ENCODE peak calls at places on chromosome 22, in four cellular contexts. T, B, K and S are unnamed samples.

GRCh38 chr22:48488149-48488551 is 1339.5 kb downstream of the BRD1 start:
- DNase-seq in T (no peak), B (no peak), K (no peak), S (no peak)

GRCh38 chr22:49290711-49291110 is 537.0 kb downstream of the BRD1 start:
- DNase-seq in T (no peak), B (no peak), K (peak; percentile 7), S (no peak)

GRCh38 chr22:23098230-23098705 is 27.9 kb downstream of the GNAZ start:
- DNase-seq in T (no peak), B (no peak), K (no peak), S (no peak)

GRCh38 chr22:17143826-17144225 is 15.3 kb downstream of the HDHD5 start:
- DNase-seq in T (no peak), B (no peak), K (no peak), S (no peak)

GRCh38 chr22:20080776-20081654 is 974 bp downstream of the DGCR8 start:
- DNase-seq in T (peak; percentile 67), B (no peak), K (no peak), S (no peak)

GRCh38 chr22:44201556-44202129 is 20.9 kb downstream of the PARVG start:
- DNase-seq in T (no peak), B (no peak), K (no peak), S (no peak)

GRCh38 chr22:48953103-48953720 is 874.5 kb downstream of the BRD1 start:
- DNase-seq in T (no peak), B (no peak), K (no peak), S (no peak)

GRCh38 chr22:25453557-25453956 is 110.9 kb upstream of the GRK3 start:
- DNase-seq in T (no peak), B (no peak), K (no peak), S (no peak)

GRCh38 chr22:32760396-32760795 is 41.1 kb upstream of the TIMP3 start:
- DNase-seq in T (no peak), B (no peak), K (no peak), S (no peak)

GRCh38 chr22:19873960-19874306 is 19.3 kb upstream of the GNB1L start:
- DNase-seq in T (no peak), B (no peak), K (peak; percentile 13), S (no peak)

GRCh38 chr22:29456211-29456671 is 17.9 kb downstream of the RFPL1 start:
- DNase-seq in T (peak; percentile 39), B (no peak), K (no peak), S (peak; percentile 36)

GRCh38 chr22:29449296-29449863 is 11.0 kb downstream of the RFPL1 start:
- DNase-seq in T (no peak), B (no peak), K (no peak), S (no peak)

GRCh38 chr22:29450222-29450621 is 11.8 kb downstream of the RFPL1 start:
- DNase-seq in T (no peak), B (no peak), K (no peak), S (no peak)

GRCh38 chr22:29454186-29454745 is 15.9 kb downstream of the RFPL1 start:
- DNase-seq in T (no peak), B (no peak), K (no peak), S (no peak)

GRCh38 chr22:29451863-29452262 is 13.5 kb downstream of the RFPL1 start:
- DNase-seq in T (no peak), B (no peak), K (no peak), S (no peak)
- H3K4me3 ChIP-seq in T (no peak overlapping the region), B (no peak overlapping the region), K (no peak overlapping the region), S (no peak overlapping the region)

GRCh38 chr22:24117942-24118341 is 63.3 kb upstream of the SUSD2 start:
- DNase-seq in T (no peak), B (no peak), K (no peak), S (no peak)
- TF ChIP-seq CTCF in T (no peak), B (no peak), K (no peak), S (no peak)

DNA sequence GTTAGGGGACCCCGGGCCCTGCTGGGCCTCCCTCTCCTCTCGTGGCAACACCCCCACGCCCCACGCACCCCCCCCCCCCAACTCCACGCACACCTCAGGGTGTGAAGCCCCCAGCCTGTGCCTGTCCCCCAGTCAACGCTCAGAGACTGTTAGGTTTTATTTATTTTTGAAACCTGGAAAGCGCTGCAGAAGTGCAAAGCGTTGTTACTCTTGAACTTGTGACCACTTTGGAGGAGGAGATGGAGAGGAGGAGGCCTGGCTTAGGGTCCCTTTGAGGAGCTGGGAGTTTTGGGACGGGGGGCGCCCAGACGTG is 929 bp downstream of the PIK3IP1 start:
- DNase-seq in T (no peak), B (no peak), K (no peak), S (no peak)
- H3K4me3 ChIP-seq in T (peak overlapping the region; percentile 54), B (peak overlapping the region; percentile 49), K (peak overlapping the region; percentile 93), S (peak overlapping the region; percentile 56)

GRCh38 chr22:21622624-21623401 is 7.0 kb downstream of the YDJC start:
- DNase-seq in T (no peak), B (no peak), K (no peak), S (no peak)

GRCh38 chr22:21623402-21623970 is 6.3 kb downstream of the YDJC start:
- DNase-seq in T (no peak), B (no peak), K (no peak), S (no peak)

GRCh38 chr22:21626073-21626734 is 3.6 kb downstream of the YDJC start:
- DNase-seq in T (no peak), B (no peak), K (no peak), S (no peak)

GRCh38 chr22:21624880-21625791 is 4.7 kb downstream of the YDJC start:
- DNase-seq in T (no peak), B (no peak), K (no peak), S (no peak)

DNA sequence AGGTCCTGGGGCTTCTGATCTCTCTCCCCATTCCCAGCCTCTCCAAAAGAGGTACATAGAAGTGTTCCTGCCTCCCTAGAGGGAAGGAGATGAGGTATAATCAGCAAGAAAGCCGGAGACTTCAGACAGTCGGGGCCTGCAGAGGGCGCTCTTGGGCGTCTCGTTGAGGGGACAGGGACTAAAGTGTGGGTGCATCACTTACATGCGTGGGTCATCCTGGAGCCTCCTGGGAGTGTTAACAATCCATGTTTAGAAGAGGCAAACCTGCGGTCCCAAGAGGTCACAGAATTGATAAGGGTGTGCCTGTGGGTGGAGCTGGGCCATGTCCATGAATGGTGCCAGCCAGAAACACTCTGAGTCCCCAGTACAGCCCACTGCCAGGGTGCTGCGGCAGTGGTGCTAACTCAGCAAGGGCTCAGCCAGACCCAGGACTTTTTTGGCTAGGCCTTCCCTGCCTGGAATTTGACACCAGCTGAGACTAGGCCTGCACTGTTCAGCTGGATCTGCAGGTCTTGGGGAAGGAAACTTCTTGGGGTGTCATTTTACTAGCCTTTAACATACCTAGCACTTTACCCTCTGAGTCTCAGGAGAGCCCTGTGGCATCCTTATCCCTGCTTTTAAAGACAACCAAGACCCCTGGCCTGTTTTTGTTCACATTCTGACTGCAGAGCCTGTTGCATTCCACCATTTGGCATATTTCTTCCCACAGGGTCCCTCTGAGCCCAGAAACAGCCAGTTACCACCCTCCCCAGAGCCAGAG is 5.5 kb downstream of the YDJC start:
- DNase-seq in T (peak; percentile 23), B (no peak), K (no peak), S (no peak)
- TF ChIP-seq CTCF in T (peak; percentile 42), B (peak; percentile 63), K (peak; percentile 10), S (peak; percentile 45)

DNA sequence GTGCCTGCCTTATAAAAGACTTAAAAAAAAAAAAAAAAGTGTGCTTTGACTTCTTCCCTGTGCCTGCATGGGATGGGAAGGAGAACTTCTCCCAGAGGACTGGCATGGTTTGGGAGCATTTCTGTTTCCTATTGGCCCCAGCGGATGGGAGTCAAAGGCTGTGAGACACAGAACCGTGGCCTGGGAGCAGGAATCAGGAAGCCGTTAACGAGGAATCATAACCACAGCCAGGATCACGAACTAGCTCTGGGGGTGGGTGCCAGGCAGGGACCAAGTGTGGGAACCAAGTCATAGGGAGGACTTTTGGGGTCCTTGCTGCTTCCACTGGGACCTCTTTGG is 526 bp downstream of the C1QTNF6 start:
- DNase-seq in T (peak; percentile 37), B (no peak), K (no peak), S (no peak)
- H3K4me3 ChIP-seq in T (peak overlapping the region; percentile 41), B (peak overlapping the region; percentile 44), K (peak overlapping the region; percentile 64), S (peak overlapping the region; percentile 61)

DNA sequence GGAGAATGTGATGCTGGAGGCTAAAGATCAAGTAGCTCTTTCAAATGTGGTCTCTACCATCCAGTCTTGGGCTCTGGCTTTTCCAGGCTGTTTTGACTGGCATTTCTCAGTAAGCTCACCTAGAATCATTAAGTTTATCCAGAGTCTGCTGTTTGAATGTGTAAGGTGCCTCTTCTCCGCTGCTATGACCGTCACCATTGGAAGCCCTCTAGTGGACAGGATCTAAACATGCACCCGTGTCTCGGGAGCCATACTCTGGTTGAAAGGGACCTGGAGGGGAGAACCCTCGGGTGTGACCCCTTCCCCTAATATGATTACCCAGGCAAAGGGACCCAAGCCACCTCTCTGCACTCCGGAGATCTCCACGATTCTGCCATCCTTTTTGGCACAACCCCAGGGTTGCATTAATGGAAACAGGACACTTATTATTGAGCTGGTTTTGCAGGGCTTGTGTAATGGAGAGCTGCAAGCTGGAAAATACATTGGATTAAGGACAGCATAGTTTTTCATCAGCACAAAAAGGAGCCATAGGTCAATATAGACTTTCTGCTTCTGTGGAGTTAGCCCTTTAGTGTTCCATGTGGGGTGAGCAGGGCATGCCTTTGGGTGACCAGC is 191.0 kb upstream of the LARGE1 start:
- DNase-seq in T (no peak), B (no peak), K (peak; percentile 18), S (no peak)
- TF ChIP-seq CTCF in T (peak; percentile 41), B (peak; percentile 30), K (peak; percentile 59), S (peak; percentile 48)

GRCh38 chr22:36381513-36382079 is 6.2 kb downstream of the MYH9 start:
- DNase-seq in T (peak; percentile 7), B (no peak), K (no peak), S (no peak)
- H3K4me3 ChIP-seq in T (no peak overlapping the region), B (no peak overlapping the region), K (no peak overlapping the region), S (no peak overlapping the region)

DNA sequence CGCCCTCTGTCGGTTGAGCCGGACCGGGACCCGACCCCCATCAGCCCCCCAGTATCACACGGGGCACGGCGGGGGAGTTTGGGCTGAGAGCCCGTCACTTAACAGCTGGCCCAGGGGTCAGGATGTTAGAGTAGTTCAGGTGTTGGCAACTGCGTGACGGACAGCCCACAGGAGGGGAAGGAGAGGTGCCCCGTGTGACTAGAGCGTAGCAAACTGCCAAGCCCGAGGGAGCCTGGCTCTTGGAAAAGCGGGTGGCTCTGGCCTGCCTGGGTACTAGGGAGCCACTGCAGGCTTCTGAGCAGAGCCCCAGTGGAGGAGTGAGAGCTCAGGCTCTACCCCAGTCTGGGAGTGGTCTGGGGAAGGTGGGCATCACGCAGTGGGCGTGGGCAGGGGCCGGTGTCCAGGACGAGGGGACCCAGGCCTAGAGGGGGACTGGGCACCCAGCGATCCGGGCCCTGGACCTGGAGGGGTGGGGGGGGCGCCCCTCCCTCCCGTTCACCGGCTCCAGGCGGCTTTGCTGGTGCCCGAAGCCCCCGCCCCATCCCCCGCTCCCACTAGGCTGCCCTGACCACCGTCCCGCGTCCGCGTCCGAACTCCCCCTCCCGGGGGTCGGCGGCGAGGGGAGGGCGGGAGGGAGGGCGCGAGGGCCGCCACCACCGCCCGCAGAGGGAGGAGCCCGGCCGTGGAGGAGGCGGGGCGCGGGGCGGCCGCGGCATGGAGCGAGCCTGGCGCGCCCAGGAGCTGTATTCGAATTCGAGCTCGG is 24.4 kb downstream of the SHANK3 start:
- DNase-seq in T (no peak), B (no peak), K (no peak), S (no peak)
- TF ChIP-seq CTCF in T (peak; percentile 52), B (peak; percentile 71), K (no peak), S (peak; percentile 84)